ENCODE peak calls at places on chromosomes 6 and 20, in four cellular contexts. T is H1, P is K562, X is IMR-90. S is an unnamed sample.

GRCh38 chr6:11974089-11974488 is 38.0 kb upstream of the HIVEP1 start:
- DNase-seq in X (peak; percentile 71), P (no peak), T (no peak), S (no peak)

GRCh38 chr20:4730782-4731181 is 9.1 kb downstream of the PRND start:
- DNase-seq in P (peak; percentile 23), T (no peak), X (peak; percentile 11), S (no peak)

GRCh38 chr6:36599791-36600209 is 5.6 kb downstream of the SRSF3 start:
- DNase-seq in X (peak; percentile 40), P (peak; percentile 70), T (no peak), S (no peak)

GRCh38 chr20:63947638-63948456 is 8.4 kb downstream of the UCKL1 start:
- DNase-seq in X (no peak), T (no peak), P (no peak), S (no peak)

GRCh38 chr6:157045831-157046454 is 268.8 kb downstream of the ARID1B start:
- DNase-seq in X (peak; percentile 82), T (no peak), P (no peak), S (no peak)

GRCh38 chr6:491233-491632 is 99.7 kb downstream of the IRF4 start:
- DNase-seq in T (no peak), P (no peak), X (no peak), S (no peak)

GRCh38 chr20:51420111-51420510 is 122.4 kb downstream of the NFATC2 start:
- DNase-seq in T (no peak), X (peak; percentile 62), P (peak; percentile 25), S (no peak)

GRCh38 chr6:91678679-91679078 is 1091.8 kb upstream of the MAP3K7 start:
- DNase-seq in T (no peak), P (no peak), X (no peak), S (no peak)

GRCh38 chr20:19986419-19986818 is 30.7 kb upstream of the NAA20 start:
- DNase-seq in T (no peak), X (peak; percentile 85), P (no peak), S (no peak)

GRCh38 chr20:44664127-44664526 is 12.6 kb upstream of the ADA start:
- DNase-seq in X (no peak), P (no peak), T (no peak), S (no peak)

GRCh38 chr6:141925001-141925400 is 207.7 kb upstream of the GJE1 start:
- DNase-seq in X (peak; percentile 28), P (no peak), T (no peak), S (no peak)

GRCh38 chr6:116012966-116013365 is 47.7 kb downstream of the FRK start:
- DNase-seq in P (no peak), T (no peak), X (peak; percentile 25), S (no peak)

GRCh38 chr6:90179190-90180169 is 117.2 kb downstream of the BACH2 start:
- DNase-seq in T (no peak), P (no peak), X (no peak), S (no peak)

GRCh38 chr6:43267619-43268347 is 24.5 kb downstream of the TTBK1 start:
- DNase-seq in X (no peak), T (no peak), P (peak; percentile 80), S (no peak)

GRCh38 chr20:6492396-6493055 is 275.0 kb upstream of the BMP2 start:
- DNase-seq in T (no peak), P (no peak), X (peak; percentile 25), S (no peak)

GRCh38 chr6:167350731-167351655 is 26.1 kb downstream of the TTLL2 start:
- DNase-seq in P (peak; percentile 72), T (peak; percentile 89), X (no peak), S (peak; percentile 11)

GRCh38 chr20:45469336-45470261 is at the start of gene WFDC2:
- DNase-seq in X (no peak), T (no peak), P (no peak), S (no peak)

GRCh38 chr20:3461911-3462677 is 8.7 kb upstream of the ATRN start:
- DNase-seq in P (no peak), X (no peak), T (no peak), S (no peak)

GRCh38 chr6:161256390-161256789 is 17.5 kb downstream of the AGPAT4 start:
- DNase-seq in P (no peak), X (no peak), T (no peak), S (no peak)

GRCh38 chr20:45095753-45096371 is 5.1 kb downstream of the KCNS1 start:
- DNase-seq in P (peak; percentile 63), X (peak; percentile 69), T (no peak), S (peak; percentile 27)

GRCh38 chr6:47061631-47062300 is 19.6 kb upstream of the ADGRF1 start:
- DNase-seq in T (no peak), P (no peak), X (no peak), S (no peak)

GRCh38 chr20:7665311-7665863 is 274.9 kb downstream of the HAO1 start:
- DNase-seq in P (no peak), X (no peak), T (no peak), S (no peak)
- TF ChIP-seq CHD1 in P (no peak), X (no peak), T (no peak), S (no peak)

DNA sequence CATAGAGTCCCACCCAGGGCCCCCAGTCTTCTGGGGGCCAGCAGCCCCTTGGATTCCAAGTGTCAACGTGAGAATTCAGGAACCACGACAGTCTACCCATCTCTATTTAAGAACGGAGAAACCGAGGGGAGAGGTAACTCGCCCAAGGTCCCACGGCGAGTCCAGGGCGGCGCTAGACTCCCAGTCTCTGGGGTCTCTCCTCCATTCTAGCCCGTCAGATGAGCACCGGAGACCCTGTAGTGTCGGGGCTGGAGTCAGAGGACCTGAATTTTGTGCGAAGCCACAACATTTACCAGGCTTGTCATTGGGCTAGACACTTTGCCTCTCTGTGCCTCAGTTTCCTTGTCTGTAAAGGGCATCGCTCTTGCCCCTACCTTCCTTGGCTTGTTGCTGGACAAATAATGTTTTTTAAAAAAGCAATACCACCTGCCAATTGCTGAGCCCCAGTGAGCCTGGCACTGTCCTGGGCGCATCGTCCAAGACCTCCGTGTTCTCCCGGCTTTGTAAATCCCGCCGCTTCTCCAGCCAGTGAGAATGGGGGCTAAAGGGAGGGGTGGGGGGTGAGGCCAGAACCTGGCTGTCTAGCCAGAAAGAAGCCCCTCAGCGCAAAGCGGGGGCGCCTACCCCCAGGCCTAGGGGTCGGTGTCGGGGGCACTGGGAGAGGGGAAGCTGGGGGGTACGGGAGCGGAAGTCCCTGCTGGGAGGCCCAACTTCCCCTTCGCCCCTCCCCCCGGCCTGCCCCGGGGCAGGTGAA is 91.7 kb downstream of the NCR2 start:
- DNase-seq in X (no peak), P (no peak), T (no peak), S (no peak)
- H3K4me2 ChIP-seq in X (no peak overlapping the region), P (no peak overlapping the region), T (peak overlapping the region; percentile 86), S (peak overlapping the region; percentile 52)

GRCh38 chr6:85462673-85463072 is 12.8 kb downstream of the NT5E start:
- DNase-seq in T (no peak), X (no peak), P (no peak), S (no peak)

GRCh38 chr6:85463621-85464259 is 13.9 kb downstream of the NT5E start:
- DNase-seq in P (no peak), T (no peak), X (no peak), S (no peak)

GRCh38 chr6:85465762-85466161 is 15.9 kb downstream of the NT5E start:
- DNase-seq in P (no peak), X (no peak), T (no peak), S (no peak)

GRCh38 chr6:85464722-85465150 is 14.9 kb downstream of the NT5E start:
- DNase-seq in T (no peak), X (peak; percentile 98), P (no peak), S (no peak)

DNA sequence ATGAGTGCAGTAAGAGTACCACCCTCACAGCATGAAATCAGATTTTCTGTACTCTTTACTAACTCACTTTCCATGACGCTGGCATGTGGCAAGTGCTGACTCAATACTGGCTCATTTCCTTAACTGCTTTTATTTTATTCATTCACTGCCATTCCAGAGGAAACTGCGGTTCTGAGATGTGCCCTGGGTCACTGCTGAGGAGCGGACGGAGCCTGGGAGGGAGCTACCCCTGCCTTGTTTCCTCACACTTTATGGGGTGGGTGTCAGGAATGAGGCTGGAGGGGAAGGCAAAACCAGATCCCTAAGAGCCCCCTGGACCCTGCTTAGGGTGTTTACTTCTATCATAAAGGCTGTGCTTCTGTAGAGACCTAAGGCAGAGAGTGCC is 14.4 kb downstream of the NT5E start:
- DNase-seq in T (no peak), P (no peak), X (peak; percentile 98), S (no peak)
- TF ChIP-seq CHD1 in T (no peak), P (no peak), X (no peak), S (no peak)

DNA sequence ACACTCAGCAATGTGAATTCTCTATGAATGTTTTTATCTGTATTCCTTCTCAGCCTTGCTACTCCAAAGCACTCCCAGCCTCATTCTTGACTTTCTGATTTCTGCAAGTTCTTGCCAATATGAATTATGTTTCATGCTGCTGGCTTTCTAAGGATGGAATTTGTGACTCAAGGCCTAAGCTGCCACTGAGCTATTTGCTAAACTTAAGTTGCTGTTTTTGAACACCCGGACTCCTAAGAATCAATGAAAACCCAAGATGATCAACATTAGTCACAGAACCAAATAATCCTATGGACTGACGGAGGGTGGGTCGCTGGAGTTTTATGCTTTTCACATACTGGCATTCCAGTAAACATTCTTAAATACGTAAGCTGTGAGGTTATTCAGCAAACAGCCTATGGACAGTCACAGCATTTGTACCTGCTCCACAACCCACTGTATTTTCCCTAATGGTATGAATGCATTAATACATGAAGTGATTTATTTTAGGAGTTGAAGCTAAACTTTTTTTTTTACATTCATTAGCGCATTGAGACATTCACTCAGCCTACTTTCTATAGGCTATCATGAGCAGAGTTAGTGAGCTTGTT is 8.2 kb upstream of the PXDC1 start:
- DNase-seq in T (no peak), P (no peak), X (peak; percentile 95), S (no peak)
- H3K4me2 ChIP-seq in T (no peak overlapping the region), P (no peak overlapping the region), X (peak overlapping the region; percentile 73), S (no peak overlapping the region)

S was measured in GM12878.